ENCODE peak calls at places on chromosomes 3 and 15, in four cellular contexts. Y is IMR-90, N is H1, X is H9. G is an unnamed sample.

GRCh38 chr3:48367201-48367600 is 4.8 kb upstream of the FBXW12 start:
- DNase-seq in N (no peak), Y (no peak), X (no peak), G (peak; percentile 43)

GRCh38 chr3:153658151-153658550 is 463.0 kb upstream of the ARHGEF26 start:
- DNase-seq in X (no peak), Y (no peak), N (no peak), G (no peak)

GRCh38 chr3:16366-16765 is 180.2 kb upstream of the CHL1 start:
- DNase-seq in N (no peak), Y (no peak), X (no peak), G (no peak)

GRCh38 chr3:42653560-42654330 is at the start of gene ZBTB47:
- DNase-seq in Y (no peak), N (no peak), X (peak; percentile 38), G (peak; percentile 41)

GRCh38 chr15:38071211-38071972 is 137.0 kb downstream of the TMCO5A start:
- DNase-seq in Y (no peak), X (no peak), N (no peak), G (no peak)

GRCh38 chr3:124563376-124563775 is 166.9 kb upstream of the UMPS start:
- DNase-seq in N (no peak), X (no peak), Y (peak; percentile 36), G (no peak)

GRCh38 chr3:46629571-46630517 is 17.5 kb downstream of the FAM240A start:
- DNase-seq in Y (peak; percentile 76), N (peak; percentile 83), X (peak; percentile 96), G (peak; percentile 96)

GRCh38 chr3:77816470-77816869 is 776.6 kb downstream of the ROBO2 start:
- DNase-seq in X (no peak), N (no peak), Y (no peak), G (no peak)

GRCh38 chr3:52451237-52452083 is 2.4 kb downstream of the TNNC1 start:
- DNase-seq in N (no peak), X (peak; percentile 27), Y (no peak), G (no peak)

GRCh38 chr3:80999481-80999880 is 762.0 kb downstream of the GBE1 start:
- DNase-seq in Y (no peak), N (no peak), X (no peak), G (no peak)

GRCh38 chr15:90994059-90994416 is 297 bp downstream of the PRC1 start:
- DNase-seq in N (no peak), Y (no peak), X (no peak), G (no peak)

GRCh38 chr3:35198857-35199256 is 440.5 kb upstream of the ARPP21 start:
- DNase-seq in Y (no peak), N (no peak), X (no peak), G (no peak)

GRCh38 chr3:149507491-149508324 is 33.2 kb downstream of the TM4SF4 start:
- DNase-seq in X (no peak), Y (no peak), N (no peak), G (no peak)

GRCh38 chr3:129323651-129324294 is 45.1 kb downstream of the HMCES start:
- DNase-seq in X (no peak), N (no peak), Y (no peak), G (no peak)

GRCh38 chr3:123324880-123325765 is 123.4 kb downstream of the SEC22A start:
- DNase-seq in N (no peak), Y (no peak), X (no peak), G (no peak)

GRCh38 chr3:129112308-129113052 is 9.1 kb downstream of the RAB43 start:
- DNase-seq in Y (peak; percentile 35), X (no peak), N (no peak), G (peak; percentile 80)

GRCh38 chr3:49238274-49239127 is 38.5 kb downstream of the C3orf62 start:
- DNase-seq in N (no peak), Y (peak; percentile 69), X (no peak), G (no peak)

GRCh38 chr3:31505353-31506048 is 27.2 kb upstream of the STT3B start:
- DNase-seq in X (no peak), N (no peak), Y (no peak), G (peak; percentile 80)

GRCh38 chr3:158912188-158912587 is 110.3 kb downstream of the MFSD1 start:
- DNase-seq in X (peak; percentile 32), N (no peak), Y (no peak), G (peak; percentile 69)

GRCh38 chr3:196127308-196128040 is 45.6 kb upstream of the TFRC start:
- DNase-seq in Y (no peak), N (no peak), X (no peak), G (peak; percentile 70)

GRCh38 chr3:9196009-9196408 is 53.4 kb downstream of the SRGAP3 start:
- DNase-seq in N (peak; percentile 23), X (peak; percentile 53), Y (no peak), G (peak; percentile 65)

GRCh38 chr3:77325702-77326101 is 285.8 kb downstream of the ROBO2 start:
- DNase-seq in N (no peak), Y (no peak), X (no peak), G (no peak)

GRCh38 chr3:58173670-58174472 is 36.9 kb downstream of the DNASE1L3 start:
- DNase-seq in N (no peak), X (peak; percentile 80), Y (no peak), G (peak; percentile 71)

GRCh38 chr3:151379083-151379734 is 5.3 kb downstream of the P2RY12 start:
- DNase-seq in Y (no peak), X (peak; percentile 65), N (no peak), G (peak; percentile 60)

GRCh38 chr3:14273886-14274517 is 95.4 kb downstream of the LSM3 start:
- DNase-seq in X (no peak), N (no peak), Y (peak; percentile 35), G (peak; percentile 79)

GRCh38 chr15:66721954-66722353 is 19.9 kb downstream of the SMAD6 start:
- DNase-seq in X (no peak), N (no peak), Y (no peak), G (no peak)

DNA sequence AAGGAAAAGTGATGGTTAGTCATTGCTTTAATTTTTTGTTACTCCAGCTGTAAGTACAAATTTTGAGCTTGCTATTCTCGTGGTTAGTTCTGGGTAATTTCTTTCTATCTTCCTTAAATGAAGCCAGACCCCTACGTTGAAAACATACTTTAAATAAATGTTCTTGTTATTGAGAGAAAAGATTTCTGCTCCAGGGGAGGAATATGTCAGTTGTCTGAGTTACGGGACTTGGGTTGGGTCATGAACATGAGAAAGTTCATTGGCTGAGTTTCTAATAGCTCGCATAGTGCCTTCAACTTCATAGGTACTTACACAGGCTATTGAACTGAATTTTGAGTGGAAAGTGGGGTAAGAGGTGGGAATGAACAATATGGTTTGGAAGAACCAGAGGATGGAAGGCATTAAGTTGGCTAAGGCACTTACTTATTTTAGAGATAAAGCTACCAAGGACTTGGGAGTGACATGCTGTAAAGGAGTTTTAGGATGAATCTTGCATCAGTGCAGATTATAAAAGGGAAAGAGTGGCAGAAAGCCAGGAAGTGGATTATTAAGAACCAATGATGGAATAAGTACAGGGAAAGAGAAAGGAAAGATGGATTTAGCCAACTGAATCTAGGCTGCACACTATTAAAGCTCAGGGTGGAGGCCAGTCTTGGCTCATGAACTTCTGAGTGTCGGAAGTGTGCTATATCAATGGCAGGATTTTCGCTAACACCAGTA is 1.4 kb downstream of the RPSA start:
- DNase-seq in X (no peak), N (no peak), Y (peak; percentile 29), G (no peak)
- H3K4me2 ChIP-seq in X (peak overlapping the region; percentile 91), N (peak overlapping the region; percentile 91), Y (peak overlapping the region; percentile 88), G (peak overlapping the region; percentile 97)

DNA sequence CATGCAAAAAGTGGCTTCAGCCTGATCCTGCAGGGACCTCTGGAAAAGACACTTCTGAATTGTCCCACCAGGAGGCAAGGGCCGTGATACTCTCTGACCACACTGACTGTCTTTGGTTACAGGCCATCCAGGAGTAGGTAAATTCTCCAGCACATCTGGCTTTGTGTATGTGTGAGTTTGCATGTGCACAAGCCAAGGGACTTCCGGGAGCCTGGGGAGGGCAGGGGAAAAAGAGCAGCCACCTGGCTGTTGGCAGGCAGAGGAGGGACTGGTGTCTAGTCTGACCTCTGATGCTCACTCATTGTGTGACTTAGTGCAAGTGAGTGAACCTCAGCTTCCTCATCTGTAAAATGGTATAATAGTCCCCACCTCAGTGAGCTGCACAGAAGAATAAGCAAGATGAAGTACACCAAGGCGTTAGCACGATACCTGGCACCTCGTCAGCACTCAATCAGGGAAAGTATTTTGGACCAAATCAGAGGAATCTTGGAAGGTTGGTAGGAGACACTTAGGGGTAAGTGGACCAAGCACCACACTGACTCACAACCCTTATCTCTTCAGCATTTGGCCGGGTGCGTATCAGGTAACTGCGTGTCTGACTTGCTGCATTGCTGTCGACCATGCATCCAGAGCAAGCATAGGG is 19.1 kb downstream of the KLHL6 start:
- DNase-seq in Y (no peak), N (no peak), X (no peak), G (no peak)
- H3K56ac ChIP-seq in Y (no peak overlapping the region), N (no peak overlapping the region), X (no peak overlapping the region), G (no peak overlapping the region)

GRCh38 chr3:144128117-144128892 is 156.7 kb downstream of the DIPK2A start:
- DNase-seq in N (no peak), Y (no peak), X (no peak), G (peak; percentile 75)

GRCh38 chr3:144127014-144127413 is 155.4 kb downstream of the DIPK2A start:
- DNase-seq in N (no peak), X (no peak), Y (no peak), G (no peak)

GRCh38 chr3:144129536-144130214 is 158.1 kb downstream of the DIPK2A start:
- DNase-seq in N (no peak), X (no peak), Y (no peak), G (no peak)

DNA sequence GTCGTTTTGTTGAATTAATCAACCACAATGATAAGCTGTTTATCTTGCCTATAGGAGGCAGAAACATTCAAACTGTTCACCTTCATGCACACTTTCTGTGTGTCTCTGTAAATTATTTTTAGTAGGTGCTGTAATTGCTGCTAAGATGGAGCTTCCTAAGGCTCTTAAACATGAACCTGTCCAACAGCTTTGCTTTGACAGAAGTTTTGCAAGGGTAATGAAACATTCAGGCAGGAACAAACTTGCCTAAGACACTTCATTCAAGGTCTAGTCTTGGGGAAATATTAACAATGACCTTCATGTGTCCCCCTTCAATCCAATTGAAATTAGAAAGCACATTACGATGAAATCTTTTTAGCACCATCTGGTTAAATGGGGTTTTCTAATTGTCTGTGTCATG is 156.1 kb downstream of the DIPK2A start:
- DNase-seq in N (no peak), X (no peak), Y (no peak), G (no peak)
- H3K4me2 ChIP-seq in N (no peak overlapping the region), X (no peak overlapping the region), Y (no peak overlapping the region), G (no peak overlapping the region)

GRCh38 chr15:51907136-51907862 is 64.3 kb downstream of the LEO1 start:
- DNase-seq in X (no peak), N (no peak), Y (peak; percentile 42), G (peak; percentile 65)

GRCh38 chr15:51908312-51908711 is 63.3 kb downstream of the LEO1 start:
- DNase-seq in N (no peak), Y (peak; percentile 59), X (no peak), G (no peak)

GRCh38 chr15:51909591-51909990 is 62.0 kb downstream of the LEO1 start:
- DNase-seq in X (no peak), N (no peak), Y (no peak), G (no peak)

GRCh38 chr15:51904931-51905330 is 66.6 kb downstream of the LEO1 start:
- DNase-seq in Y (peak; percentile 47), N (no peak), X (no peak), G (no peak)
- H3K56ac ChIP-seq in Y (no peak overlapping the region), N (no peak overlapping the region), X (no peak overlapping the region), G (no peak overlapping the region)

DNA sequence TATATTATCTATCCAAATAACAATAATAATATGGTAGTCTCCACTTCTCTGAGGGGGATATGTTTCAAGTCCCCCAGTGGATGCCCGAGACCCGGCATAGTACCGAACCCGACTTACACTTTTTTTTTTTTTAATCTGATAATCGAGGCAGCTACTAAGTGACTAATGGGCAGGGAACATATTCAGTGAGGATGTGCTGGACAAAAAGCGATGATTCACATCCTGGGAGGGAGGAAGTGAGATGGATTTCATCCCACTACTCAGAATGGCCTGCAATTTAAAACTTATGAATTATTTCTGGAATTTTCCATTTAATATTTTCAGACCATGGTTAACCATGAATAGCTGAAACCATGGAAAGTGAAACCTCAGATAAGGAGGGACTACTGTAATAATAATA is 49.5 kb upstream of the SELENOK start:
- DNase-seq in X (no peak), Y (peak; percentile 47), N (no peak), G (no peak)
- H3K4me2 ChIP-seq in X (no peak overlapping the region), Y (no peak overlapping the region), N (no peak overlapping the region), G (no peak overlapping the region)

G was measured in mesendoderm.